ENCODE peak calls at places on chromosome 16, in ten cellular contexts. E, T, M, J, R, L, B, Y, Z and G are unnamed samples.

GRCh38 chr16:84808812-84809211 is 11.0 kb upstream of the CRISPLD2 start:
- DNase-seq in Y (no peak), T (no peak), M (no peak), L (no peak), J (no peak), R (no peak), Z (no peak), B (no peak), E (no peak), G (no peak)

GRCh38 chr16:85535352-85536072 is 77.6 kb upstream of the GSE1 start:
- DNase-seq in E (no peak), J (no peak), Z (no peak), M (no peak), Y (no peak), T (peak), B (no peak), L (no peak), R (no peak), G (no peak)

GRCh38 chr16:88785106-88785924 is at the start of gene PIEZO1:
- DNase-seq in M (peak), J (peak), Y (peak), Z (no peak), T (peak), L (peak), B (no peak), R (peak), E (peak), G (no peak)

GRCh38 chr16:12532871-12533610 is 270.6 kb downstream of the CPPED1 start:
- DNase-seq in Z (no peak), E (no peak), J (no peak), T (no peak), B (no peak), L (no peak), M (no peak), Y (no peak), R (no peak), G (no peak)

GRCh38 chr16:78973041-78973440 is 627.5 kb downstream of the MAF start:
- DNase-seq in E (no peak), M (no peak), T (no peak), Y (no peak), L (no peak), B (no peak), Z (no peak), J (no peak), R (no peak), G (no peak)

GRCh38 chr16:4360538-4361021 is 9.5 kb upstream of the PAM16 start:
- DNase-seq in T (peak), Z (no peak), J (no peak), L (no peak), B (no peak), E (no peak), R (no peak), Y (no peak), M (no peak), G (no peak)

GRCh38 chr16:75702247-75702646 is 986 bp upstream of the DUXB start:
- DNase-seq in B (no peak), L (no peak), Y (no peak), T (no peak), Z (no peak), E (no peak), J (no peak), R (no peak), M (no peak), G (no peak)

GRCh38 chr16:24149102-24149501 is 107.0 kb upstream of the CACNG3 start:
- DNase-seq in J (no peak), E (no peak), T (no peak), Z (no peak), Y (no peak), M (no peak), B (no peak), L (no peak), R (no peak), G (no peak)

GRCh38 chr16:14003119-14003570 is 68.0 kb upstream of the MRTFB start:
- DNase-seq in B (peak), L (peak), Y (no peak), J (peak), M (peak), E (peak), T (peak), Z (no peak), R (peak), G (peak)

GRCh38 chr16:17801024-17801423 is 330.3 kb upstream of the XYLT1 start:
- DNase-seq in J (no peak), Z (no peak), M (no peak), L (no peak), Y (no peak), B (no peak), E (peak), R (peak), T (no peak), G (no peak)

GRCh38 chr16:66843191-66843590 is 1.0 kb upstream of the CA7 start:
- DNase-seq in M (no peak), L (no peak), R (no peak), T (no peak), E (no peak), B (no peak), Z (no peak), Y (no peak), J (no peak), G (no peak)

GRCh38 chr16:9092963-9093477 is 1.6 kb downstream of the HAPSTR1 start:
- DNase-seq in J (peak), L (no peak), R (no peak), B (no peak), Z (no peak), M (peak), Y (no peak), T (peak), E (no peak), G (no peak)

GRCh38 chr16:11360581-11360980 is 15.3 kb downstream of the RMI2 start:
- DNase-seq in Y (no peak), Z (no peak), L (no peak), T (no peak), E (peak), R (no peak), M (no peak), J (no peak), B (no peak), G (no peak)

GRCh38 chr16:88132836-88133506 is 181.7 kb downstream of the BANP start:
- DNase-seq in Z (no peak), M (no peak), T (peak), B (no peak), J (no peak), Y (no peak), R (no peak), E (no peak), L (no peak), G (no peak)

GRCh38 chr16:88770459-88771293 is 14.3 kb downstream of the PIEZO1 start:
- DNase-seq in L (peak), Z (no peak), R (peak), Y (no peak), E (peak), M (no peak), J (peak), T (peak), B (no peak), G (no peak)

GRCh38 chr16:69328854-69329316 is 1.5 kb downstream of the PDF start:
- DNase-seq in L (no peak), R (peak), Z (no peak), E (peak), M (peak), Y (no peak), T (peak), B (no peak), J (no peak), G (no peak)

GRCh38 chr16:17233301-17234002 is 237.3 kb downstream of the XYLT1 start:
- DNase-seq in Z (no peak), Y (no peak), M (no peak), B (no peak), R (no peak), T (no peak), L (no peak), E (no peak), J (no peak), G (no peak)

GRCh38 chr16:55905651-55906050 is 30.5 kb upstream of the CES5A start:
- DNase-seq in E (no peak), L (no peak), Z (no peak), R (no peak), J (no peak), B (no peak), M (no peak), T (no peak), Y (no peak), G (no peak)
- TF ChIP-seq CTCF in E (no peak), L (no peak), Z (no peak), R (no peak), J (no peak), B (no peak), M (no peak), T (no peak), Y (no peak), G (no peak)

GRCh38 chr16:57299719-57300386 is 15.4 kb upstream of the PLLP start:
- DNase-seq in J (peak), E (peak), T (peak), M (peak), R (peak), L (peak), Y (peak), Z (peak), B (peak), G (peak)

GRCh38 chr16:57303021-57303909 is 18.8 kb upstream of the PLLP start:
- DNase-seq in T (no peak), E (no peak), B (no peak), M (no peak), Y (no peak), J (no peak), R (no peak), L (no peak), Z (no peak), G (peak)

GRCh38 chr16:57299009-57299718 is 14.7 kb upstream of the PLLP start:
- DNase-seq in L (no peak), J (no peak), Z (no peak), Y (peak), R (no peak), B (peak), M (no peak), E (no peak), T (peak), G (peak)

GRCh38 chr16:57300387-57301125 is 16.1 kb upstream of the PLLP start:
- DNase-seq in J (peak), B (peak), Y (peak), Z (peak), M (peak), L (peak), E (peak), T (peak), R (peak), G (peak)

DNA sequence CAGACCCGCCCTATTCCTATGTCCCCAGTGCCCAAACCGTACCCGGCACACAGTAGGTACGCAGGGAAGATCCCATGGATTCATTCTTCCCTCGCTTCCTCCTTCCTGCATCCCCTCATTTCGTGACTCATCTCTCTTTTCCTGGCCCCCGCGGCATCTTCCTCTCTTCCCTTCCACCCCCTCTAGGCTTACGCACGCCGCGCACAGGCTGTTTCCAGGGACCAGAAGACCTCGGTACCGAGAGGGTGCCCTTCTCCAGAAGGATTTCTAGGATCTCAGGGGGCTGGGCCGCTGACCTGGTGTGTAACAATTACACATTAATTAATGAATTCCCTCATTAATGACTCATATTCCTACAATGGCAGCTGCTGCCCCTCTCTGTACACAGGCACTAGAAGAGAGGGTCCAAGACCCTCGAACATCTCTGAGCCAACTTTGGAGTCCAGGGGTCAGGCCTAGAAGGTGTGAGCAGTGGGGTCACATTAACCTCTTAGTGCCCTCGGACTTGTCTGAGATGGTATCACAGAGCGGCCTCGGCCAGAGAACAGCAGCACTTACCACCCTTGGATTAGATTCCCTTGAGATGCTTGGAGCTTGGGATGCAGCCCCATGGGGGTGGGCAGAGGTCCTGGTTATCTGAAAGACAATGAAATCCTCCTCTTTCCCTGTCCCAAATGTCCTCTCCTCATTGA is 16.8 kb upstream of the PLLP start:
- DNase-seq in M (no peak), Z (no peak), J (no peak), B (peak), T (peak), R (no peak), L (no peak), Y (no peak), E (no peak), G (peak)
- H3K4me3 ChIP-seq in M (no peak), Z (no peak), J (no peak), B (peak), T (no peak), R (no peak), L (peak), Y (no peak), E (no peak), G (peak)

GRCh38 chr16:2429771-2430663 is 770 bp downstream of the CCNF start:
- DNase-seq in M (peak), Z (no peak), R (peak), Y (peak), J (no peak), T (no peak), B (peak), L (no peak), E (peak), G (no peak)
- H3K27ac ChIP-seq in M (peak), Z (peak), R (peak), Y (peak), J (peak), T (no peak), B (peak), L (peak), E (peak), G (peak)

GRCh38 chr16:71476457-71476856 is 12.7 kb downstream of the ZNF19 start:
- DNase-seq in L (no peak), B (no peak), M (no peak), R (no peak), Z (no peak), Y (no peak), E (no peak), J (no peak), T (no peak), G (no peak)

GRCh38 chr16:71482569-71482968 is 6.6 kb downstream of the ZNF19 start:
- DNase-seq in R (no peak), J (no peak), B (no peak), Z (no peak), Y (no peak), E (no peak), L (no peak), M (no peak), T (no peak), G (no peak)

GRCh38 chr16:71484006-71484893 is 4.9 kb downstream of the ZNF19 start:
- DNase-seq in M (peak), J (peak), B (peak), Z (no peak), R (peak), L (peak), E (peak), Y (peak), T (peak), G (peak)

GRCh38 chr16:71474864-71475263 is 12.8 kb upstream of the ZNF23 start:
- DNase-seq in R (peak), M (no peak), E (peak), T (no peak), L (no peak), Y (no peak), B (no peak), J (no peak), Z (no peak), G (no peak)

DNA sequence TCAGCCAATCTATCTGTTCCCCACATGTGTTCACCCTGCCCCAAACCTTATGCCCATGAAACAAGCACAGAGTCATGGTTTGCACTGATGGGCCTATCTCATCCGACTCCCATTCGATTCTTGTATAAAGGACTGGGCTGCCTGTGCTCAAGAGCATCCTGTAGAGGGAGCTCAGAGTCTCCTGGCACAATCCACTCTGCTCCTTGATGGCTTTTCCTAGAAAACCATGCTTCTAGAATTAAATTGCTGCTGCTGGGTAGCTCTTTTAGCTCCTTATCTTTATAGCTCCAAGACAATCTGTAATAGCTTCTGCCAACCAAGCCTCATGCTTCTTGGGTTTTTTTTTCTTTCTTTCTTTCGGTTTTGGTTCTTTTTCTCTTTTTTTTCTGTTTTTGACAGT is 9.7 kb downstream of the ZNF19 start:
- DNase-seq in L (no peak), J (no peak), Y (no peak), B (no peak), T (no peak), M (peak), Z (no peak), R (peak), E (peak), G (no peak)
- TF ChIP-seq CTCF in L (peak), J (no peak), Y (no peak), B (peak), T (peak), M (peak), Z (peak), R (peak), E (peak), G (no peak)

GRCh38 chr16:54649846-54650245 is 280.8 kb upstream of the IRX5 start:
- DNase-seq in M (no peak), E (no peak), Z (no peak), B (no peak), R (no peak), Y (no peak), J (no peak), L (no peak), T (no peak), G (no peak)
- H3K4me3 ChIP-seq in M (no peak), E (no peak), Z (no peak), B (no peak), R (no peak), Y (no peak), J (no peak), L (no peak), T (no peak), G (no peak)

GRCh38 chr16:1028056-1028455 is 44.5 kb upstream of the SSTR5 start:
- DNase-seq in J (no peak), Z (no peak), T (no peak), Y (no peak), M (no peak), E (no peak), B (no peak), R (no peak), L (no peak), G (no peak)
- H3K27ac ChIP-seq in J (no peak), Z (no peak), T (no peak), Y (no peak), M (no peak), E (no peak), B (no peak), R (no peak), L (no peak), G (no peak)

GRCh38 chr16:54361246-54361645 is 74.7 kb upstream of the IRX3 start:
- DNase-seq in Z (no peak), T (no peak), R (no peak), E (no peak), J (no peak), L (no peak), B (no peak), Y (no peak), M (no peak), G (no peak)

GRCh38 chr16:54362801-54363200 is 76.2 kb upstream of the IRX3 start:
- DNase-seq in M (no peak), L (no peak), Y (no peak), R (no peak), Z (no peak), B (no peak), J (no peak), E (no peak), T (no peak), G (no peak)

GRCh38 chr16:54359555-54359954 is 73.0 kb upstream of the IRX3 start:
- DNase-seq in T (no peak), J (no peak), M (no peak), R (no peak), B (no peak), Y (no peak), Z (no peak), E (no peak), L (no peak), G (no peak)

GRCh38 chr16:54363760-54364159 is 77.2 kb upstream of the IRX3 start:
- DNase-seq in M (no peak), R (no peak), B (no peak), E (no peak), Y (no peak), Z (no peak), J (no peak), T (no peak), L (no peak), G (no peak)

GRCh38 chr16:54361813-54362212 is 75.2 kb upstream of the IRX3 start:
- DNase-seq in L (no peak), J (no peak), M (no peak), Z (no peak), R (no peak), E (no peak), Y (peak), T (no peak), B (no peak), G (no peak)
- TF ChIP-seq CTCF in L (no peak), J (no peak), M (no peak), Z (no peak), R (no peak), E (no peak), Y (no peak), T (no peak), B (no peak), G (no peak)

GRCh38 chr16:50273888-50274770 is 7.8 kb downstream of the ADCY7 start:
- DNase-seq in R (no peak), B (peak), L (no peak), M (peak), T (peak), Z (no peak), Y (no peak), J (no peak), E (no peak), G (no peak)

GRCh38 chr16:50274771-50275415 is 8.5 kb downstream of the ADCY7 start:
- DNase-seq in E (no peak), L (no peak), Y (no peak), J (no peak), T (peak), Z (no peak), M (peak), B (peak), R (no peak), G (no peak)

GRCh38 chr16:50276128-50276444 is 9.7 kb downstream of the ADCY7 start:
- DNase-seq in Y (no peak), M (no peak), T (peak), J (no peak), L (no peak), R (no peak), E (no peak), B (no peak), Z (no peak), G (no peak)

GRCh38 chr16:50276801-50277560 is 10.6 kb downstream of the ADCY7 start:
- DNase-seq in B (peak), J (no peak), E (no peak), T (peak), Z (peak), M (no peak), Y (no peak), L (no peak), R (no peak), G (no peak)

DNA sequence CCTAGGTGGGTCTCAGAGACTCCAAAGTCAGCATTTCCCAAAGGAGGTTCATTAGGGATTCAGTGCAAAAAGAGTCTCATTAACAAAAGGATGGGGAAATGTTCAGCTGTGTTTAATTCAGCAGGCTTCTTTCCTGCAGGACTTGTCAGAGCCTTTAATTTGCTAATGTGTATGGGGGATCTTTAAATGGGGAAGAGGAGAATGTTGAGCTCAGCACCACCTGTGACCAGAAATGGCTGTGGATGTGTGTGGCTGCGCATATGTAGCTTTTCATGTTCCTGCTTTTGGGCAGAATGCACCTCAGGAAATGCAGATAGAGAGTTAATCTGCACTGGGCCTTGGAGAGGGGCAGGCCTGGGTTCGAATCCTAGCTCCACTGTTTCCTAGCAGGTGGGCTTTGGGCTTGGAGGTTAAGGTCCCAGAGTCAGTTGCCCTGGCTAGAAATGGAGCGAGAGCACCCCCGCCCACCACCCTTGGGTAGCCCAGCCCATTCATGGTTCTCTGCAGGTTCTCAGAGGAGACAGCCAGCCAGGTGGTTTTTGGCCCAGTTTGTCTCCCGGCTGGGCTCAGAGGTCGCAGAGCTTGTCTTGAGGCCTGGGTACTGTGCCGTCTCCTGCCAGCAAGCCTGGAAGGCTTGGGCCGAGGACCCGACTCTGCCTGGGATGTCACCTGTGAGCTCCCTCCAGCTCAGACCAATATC is 9.2 kb downstream of the ADCY7 start:
- DNase-seq in Y (no peak), B (peak), R (no peak), T (no peak), M (peak), J (no peak), E (no peak), Z (no peak), L (no peak), G (no peak)
- H3K4me3 ChIP-seq in Y (no peak), B (peak), R (no peak), T (no peak), M (peak), J (no peak), E (no peak), Z (no peak), L (peak), G (peak)